ENCODE peak calls at places on chromosomes 7 and 10, in four cellular contexts. W, M, G and A are unnamed samples.

GRCh38 chr7:77328669-77329068 is 87.5 kb downstream of the GSAP start:
- DNase-seq in W (no peak), M (no peak), G (no peak), A (peak; percentile 39)

GRCh38 chr7:142319970-142320369 is 62.1 kb upstream of the PRSS58 start:
- DNase-seq in W (peak; percentile 40), M (peak; percentile 35), G (no peak), A (no peak)

GRCh38 chr7:159093351-159093971 is 51.2 kb downstream of the VIPR2 start:
- DNase-seq in W (no peak), M (no peak), G (no peak), A (no peak)

GRCh38 chr7:5088906-5089305 is 43.2 kb downstream of the RBAK start:
- DNase-seq in W (no peak), M (no peak), G (no peak), A (no peak)

GRCh38 chr10:103711351-103711994 is 143.9 kb downstream of the SH3PXD2A start:
- DNase-seq in W (no peak), M (no peak), G (no peak), A (no peak)

GRCh38 chr7:81317741-81318140 is 398.9 kb upstream of the SEMA3C start:
- DNase-seq in W (no peak), M (no peak), G (no peak), A (no peak)

GRCh38 chr10:104329754-104330153 is 8.5 kb downstream of the ITPRIP start:
- DNase-seq in W (no peak), M (no peak), G (no peak), A (peak; percentile 87)

GRCh38 chr10:3248526-3249255 is 76.1 kb upstream of the PITRM1 start:
- DNase-seq in W (peak; percentile 25), M (no peak), G (peak; percentile 79), A (peak; percentile 94)

GRCh38 chr7:139535252-139535651 is 11.8 kb downstream of the CLEC2L start:
- DNase-seq in W (no peak), M (no peak), G (no peak), A (no peak)
- TF ChIP-seq CTCF in W (no peak), M (no peak), G (no peak), A (no peak)

GRCh38 chr10:123146013-123146891 is 1.7 kb upstream of the HMX2 start:
- DNase-seq in W (no peak), M (no peak), G (no peak), A (no peak)

GRCh38 chr10:123143162-123143824 is 4.6 kb upstream of the HMX2 start:
- DNase-seq in W (no peak), M (no peak), G (no peak), A (no peak)

GRCh38 chr10:123145542-123146012 is 2.4 kb upstream of the HMX2 start:
- DNase-seq in W (no peak), M (no peak), G (no peak), A (no peak)

GRCh38 chr10:123143825-123144168 is 4.1 kb upstream of the HMX2 start:
- DNase-seq in W (no peak), M (no peak), G (no peak), A (no peak)

DNA sequence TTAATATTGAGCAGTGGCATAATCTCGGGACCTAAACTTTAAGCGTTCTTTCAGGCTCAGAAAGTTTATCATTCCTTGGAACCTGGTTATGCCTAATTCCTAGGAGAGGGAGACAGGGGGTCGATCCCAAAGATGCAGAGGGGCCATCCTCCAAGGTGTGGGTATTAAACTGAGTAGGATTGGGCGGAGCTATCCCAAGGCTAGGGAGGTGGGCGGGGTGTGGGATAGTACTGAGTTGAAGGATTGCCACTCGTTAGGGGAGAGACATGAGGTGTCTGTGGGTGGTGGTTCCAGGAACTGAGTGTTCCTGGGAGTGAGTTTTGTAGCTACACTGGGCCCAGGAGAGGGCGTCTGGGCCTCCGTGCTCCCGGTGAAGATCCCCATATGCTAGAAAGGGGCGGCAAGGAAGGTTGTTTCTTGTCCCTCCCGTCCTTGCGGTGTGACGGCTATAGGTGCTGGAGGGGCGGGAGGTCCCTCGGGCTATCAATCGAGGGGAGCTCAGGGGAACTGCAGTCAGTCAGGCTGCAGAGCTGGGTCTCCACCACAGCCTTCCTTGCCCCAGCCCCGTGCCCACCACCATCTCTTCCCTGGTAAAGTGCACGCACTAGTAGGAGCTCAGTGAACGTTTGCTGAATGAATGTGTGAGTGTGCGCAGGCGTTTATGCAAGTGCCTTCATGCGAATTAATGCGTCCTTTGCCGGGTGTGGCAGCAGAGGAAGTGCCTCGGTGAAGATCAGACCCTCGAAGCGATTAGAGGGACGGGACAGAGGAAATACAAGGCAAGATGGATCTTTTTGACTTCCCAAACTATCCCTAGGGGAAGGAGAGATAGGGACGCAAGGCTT is 3.0 kb upstream of the HMX2 start:
- DNase-seq in W (no peak), M (no peak), G (no peak), A (no peak)
- TF ChIP-seq CTCF in W (no peak), M (no peak), G (no peak), A (no peak)

DNA sequence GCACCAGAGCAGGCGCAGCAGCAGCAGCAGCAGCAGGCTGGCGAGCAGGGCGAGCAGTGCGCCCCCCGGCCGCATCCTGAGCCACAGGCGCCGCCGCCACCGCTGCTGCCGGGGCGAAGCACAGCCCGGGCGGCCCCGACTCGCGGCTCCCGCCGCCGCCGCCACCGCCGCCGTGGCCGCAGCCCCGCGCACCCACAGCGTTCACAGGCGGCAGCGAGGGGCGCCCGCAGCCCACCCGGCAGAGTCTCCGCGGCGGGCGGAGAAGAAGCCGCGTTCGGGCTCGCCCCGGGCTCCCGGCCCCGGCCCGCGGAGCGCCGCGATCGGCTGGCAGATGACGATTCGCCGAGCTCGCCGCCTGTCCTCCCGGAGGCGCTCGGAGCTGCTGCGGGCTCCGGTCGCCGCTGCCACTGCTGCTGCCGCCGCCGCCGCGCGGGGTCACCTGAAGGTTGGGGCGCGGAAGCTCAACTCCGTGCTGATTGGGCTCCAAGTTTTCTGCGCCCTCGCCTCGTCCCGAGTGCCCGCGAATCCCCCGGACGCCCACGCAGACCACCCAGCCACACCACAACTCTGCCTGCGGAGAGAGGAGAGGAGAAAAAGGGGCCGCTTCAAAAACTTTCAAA is at the start of gene ST8SIA6:
- DNase-seq in W (peak; percentile 63), M (peak; percentile 52), G (no peak), A (peak; percentile 37)
- TF ChIP-seq CTCF in W (no peak), M (no peak), G (no peak), A (no peak)

GRCh38 chr7:19623676-19624075 is 85.2 kb downstream of the POLR1F start:
- DNase-seq in W (no peak), M (no peak), G (no peak), A (no peak)

GRCh38 chr7:19620470-19620869 is 88.4 kb downstream of the POLR1F start:
- DNase-seq in W (no peak), M (no peak), G (no peak), A (no peak)

GRCh38 chr7:19617921-19618320 is 90.9 kb downstream of the POLR1F start:
- DNase-seq in W (no peak), M (no peak), G (no peak), A (no peak)

GRCh38 chr7:19619122-19619521 is 89.7 kb downstream of the POLR1F start:
- DNase-seq in W (no peak), M (no peak), G (no peak), A (no peak)

DNA sequence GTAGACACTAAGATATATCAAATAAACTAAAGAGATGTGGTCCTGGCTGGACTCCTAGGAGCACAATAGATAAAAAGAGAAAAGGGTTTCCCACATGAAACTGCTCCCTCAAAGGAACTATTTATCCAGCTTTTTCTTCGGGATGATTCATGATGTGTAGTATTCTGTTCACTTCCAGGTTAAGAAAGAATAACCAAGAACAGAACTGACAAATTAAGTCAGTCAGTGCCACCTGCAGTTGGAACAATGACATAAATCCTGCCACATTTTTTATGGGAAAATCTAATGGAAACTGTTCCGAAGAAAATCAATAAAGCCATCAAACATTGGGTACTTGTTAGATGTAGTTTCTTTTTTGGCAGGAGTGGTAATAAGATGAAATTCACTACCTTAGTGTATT is 87.1 kb downstream of the POLR1F start:
- DNase-seq in W (no peak), M (no peak), G (no peak), A (peak; percentile 3)
- TF ChIP-seq CTCF in W (peak; percentile 12), M (no peak), G (no peak), A (no peak)

GRCh38 chr10:21532694-21533576 is 1.1 kb upstream of the MLLT10 start:
- DNase-seq in W (no peak), M (no peak), G (no peak), A (no peak)

GRCh38 chr10:21533577-21534475 is at the start of gene MLLT10:
- DNase-seq in W (peak; percentile 97), M (peak; percentile 96), G (peak; percentile 88), A (peak; percentile 93)

GRCh38 chr10:21535494-21535818 is 1.4 kb downstream of the MLLT10 start:
- DNase-seq in W (no peak), M (no peak), G (no peak), A (no peak)

GRCh38 chr10:21536874-21537273 is 2.8 kb downstream of the MLLT10 start:
- DNase-seq in W (no peak), M (no peak), G (no peak), A (no peak)

DNA sequence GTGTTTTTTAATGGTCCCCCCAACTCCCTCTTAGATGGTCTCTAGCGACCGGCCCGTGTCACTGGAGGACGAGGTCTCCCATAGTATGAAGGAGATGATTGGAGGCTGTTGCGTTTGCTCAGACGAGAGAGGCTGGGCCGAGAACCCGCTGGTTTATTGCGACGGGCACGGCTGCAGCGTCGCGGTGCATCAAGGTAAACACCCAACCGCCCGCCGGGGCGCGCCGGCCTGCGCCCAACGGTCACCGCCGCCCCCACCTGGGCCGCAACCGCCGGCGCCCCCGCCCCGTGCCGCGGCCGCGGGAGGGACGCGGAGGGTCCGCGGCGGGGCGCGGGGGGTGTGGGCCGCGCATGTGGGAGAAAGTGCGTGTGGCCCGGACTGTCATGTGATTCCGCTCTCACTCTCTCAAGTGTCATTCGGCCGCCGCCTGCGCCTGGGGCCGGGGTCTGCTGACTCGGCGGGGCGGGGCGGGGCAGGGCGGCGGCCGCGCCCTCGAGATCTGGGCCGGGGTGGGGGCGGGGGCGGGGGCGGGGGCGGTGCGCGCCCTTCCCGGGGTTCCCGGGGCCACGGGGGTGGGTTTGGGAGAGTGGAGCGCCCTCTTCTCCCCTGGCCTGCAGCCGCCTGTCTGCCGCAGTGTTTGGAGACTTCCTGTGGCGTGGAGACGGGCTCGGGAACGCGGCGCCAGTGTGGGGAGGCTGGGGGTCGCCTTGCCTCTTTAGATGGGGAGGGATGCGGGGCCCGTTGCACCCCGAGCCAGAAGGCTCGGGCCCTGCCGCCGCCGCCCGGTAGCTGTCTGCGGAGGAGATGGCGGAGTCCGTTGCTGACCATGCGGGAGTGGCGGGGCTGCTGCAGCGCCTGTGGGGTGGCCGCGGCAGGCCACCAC is 820 bp downstream of the MLLT10 start:
- DNase-seq in W (peak; percentile 19), M (peak; percentile 42), G (no peak), A (no peak)
- TF ChIP-seq CTCF in W (no peak), M (no peak), G (peak; percentile 3), A (no peak)

GRCh38 chr7:146129296-146129695 is 12.7 kb downstream of the CNTNAP2 start:
- DNase-seq in W (no peak), M (no peak), G (no peak), A (no peak)

GRCh38 chr7:146129997-146130396 is 13.4 kb downstream of the CNTNAP2 start:
- DNase-seq in W (no peak), M (no peak), G (no peak), A (no peak)

GRCh38 chr7:146136357-146136875 is 19.8 kb downstream of the CNTNAP2 start:
- DNase-seq in W (no peak), M (no peak), G (no peak), A (no peak)

GRCh38 chr7:146126767-146127509 is 10.3 kb downstream of the CNTNAP2 start:
- DNase-seq in W (no peak), M (no peak), G (no peak), A (no peak)

DNA sequence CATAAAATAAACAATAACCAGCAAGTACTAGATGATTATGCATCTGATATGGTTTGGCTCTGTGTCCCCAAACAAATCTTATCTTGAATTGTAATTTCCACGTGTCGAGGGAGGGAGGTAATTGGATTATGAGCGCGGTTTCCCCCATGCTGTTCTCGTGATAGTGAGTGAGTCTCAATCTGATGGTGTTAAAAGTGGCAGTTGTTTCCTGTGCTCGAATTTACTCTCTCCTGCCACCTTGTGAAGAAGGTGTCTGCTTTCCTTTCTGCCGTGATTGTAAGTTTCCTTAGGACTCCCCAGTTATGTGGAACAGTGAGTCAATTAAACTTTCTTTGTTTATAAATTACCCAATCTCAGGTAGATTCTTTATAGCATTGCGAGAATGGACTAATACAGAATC is 15.1 kb downstream of the CNTNAP2 start:
- DNase-seq in W (no peak), M (no peak), G (no peak), A (no peak)
- TF ChIP-seq CTCF in W (no peak), M (no peak), G (no peak), A (no peak)